ENCODE peak calls at places on chromosomes 4 and X, in four cellular contexts. One of them, this sample, is unnamed. For H3K4me1, the result is how much of the 10 kb centered on the place peaks cover.

GRCh38 chrX:125132274-125132673 is 187.4 kb upstream of the TEX13C start:
- DNase-seq in A549: peak
- DNase-seq in IMR-90: peak
- DNase-seq in astrocyte: no peak
- DNase-seq in this sample: peak

GRCh38 chr4:73396304-73396703 is 7.8 kb upstream of the ALB start:
- DNase-seq in astrocyte: no peak
- DNase-seq in A549: no peak
- DNase-seq in IMR-90: no peak
- DNase-seq in this sample: no peak

GRCh38 chr4:124427095-124427767 is 285.3 kb downstream of the ANKRD50 start:
- DNase-seq in astrocyte: no peak
- DNase-seq in A549: no peak
- DNase-seq in IMR-90: no peak
- DNase-seq in this sample: no peak

GRCh38 chr4:11418610-11419009 is 10.1 kb downstream of the HS3ST1 start:
- DNase-seq in A549: peak
- DNase-seq in astrocyte: no peak
- DNase-seq in IMR-90: peak
- DNase-seq in this sample: no peak

GRCh38 chr4:147794787-147795413 is 63.0 kb downstream of the ARHGAP10 start:
- DNase-seq in IMR-90: no peak
- DNase-seq in astrocyte: no peak
- DNase-seq in A549: no peak
- DNase-seq in this sample: no peak

GRCh38 chrX:40140706-40141499 is 43.1 kb upstream of the BCOR start:
- DNase-seq in astrocyte: peak
- DNase-seq in A549: no peak
- DNase-seq in IMR-90: peak
- DNase-seq in this sample: no peak

GRCh38 chrX:72308566-72309296 is 3.0 kb upstream of the CITED1 start:
- DNase-seq in astrocyte: peak
- DNase-seq in A549: peak
- DNase-seq in IMR-90: peak
- DNase-seq in this sample: peak

GRCh38 chrX:134604701-134605271 is 53.5 kb downstream of the PLAC1 start:
- DNase-seq in A549: peak
- DNase-seq in IMR-90: peak
- DNase-seq in astrocyte: no peak
- DNase-seq in this sample: peak

GRCh38 chrX:142076633-142077032 is 128.5 kb downstream of the MAGEC2 start:
- DNase-seq in astrocyte: no peak
- DNase-seq in A549: no peak
- DNase-seq in IMR-90: no peak
- DNase-seq in this sample: no peak

GRCh38 chrX:151981129-151981528 is 6.7 kb upstream of the GABRE start:
- DNase-seq in IMR-90: peak
- DNase-seq in astrocyte: peak
- DNase-seq in A549: peak
- DNase-seq in this sample: peak

GRCh38 chrX:120755066-120755846 is 120.4 kb downstream of the CT47B1 start:
- DNase-seq in astrocyte: no peak
- DNase-seq in A549: no peak
- DNase-seq in IMR-90: no peak
- DNase-seq in this sample: no peak

GRCh38 chrX:50762578-50762977 is 51.4 kb downstream of the SHROOM4 start:
- DNase-seq in A549: no peak
- DNase-seq in IMR-90: no peak
- DNase-seq in astrocyte: peak
- DNase-seq in this sample: peak

GRCh38 chr4:77268108-77268507 is 111.1 kb downstream of the CCNG2 start:
- DNase-seq in IMR-90: no peak
- DNase-seq in astrocyte: no peak
- DNase-seq in A549: no peak
- DNase-seq in this sample: no peak

GRCh38 chr4:128787509-128788311 is 21.8 kb upstream of the JADE1 start:
- DNase-seq in IMR-90: peak
- DNase-seq in A549: no peak
- DNase-seq in astrocyte: peak
- DNase-seq in this sample: no peak

DNA sequence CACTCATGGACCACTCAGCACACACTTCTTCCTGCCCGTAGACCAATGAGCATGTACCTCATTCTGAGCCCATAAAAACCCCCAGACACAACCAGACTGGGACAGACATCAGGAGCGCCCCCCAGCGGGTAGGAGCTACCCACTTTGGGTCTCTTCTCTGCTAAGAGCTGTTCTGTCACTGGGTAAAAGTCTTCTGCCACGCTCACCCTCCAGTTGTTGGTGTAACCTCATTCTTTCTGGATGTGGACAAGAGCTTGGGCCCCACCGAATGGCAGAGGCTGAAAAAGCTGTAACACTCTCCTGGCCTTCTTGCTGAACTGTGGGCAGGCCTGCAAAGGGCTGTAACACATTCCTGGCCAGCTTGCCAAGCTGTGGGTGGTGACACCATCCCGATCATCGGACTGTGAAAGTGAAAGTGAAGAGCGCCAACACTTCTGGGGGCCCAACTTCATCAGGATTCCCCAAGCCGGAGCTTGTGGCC is 137.6 kb downstream of the TECRL start:
- DNase-seq in A549: peak
- DNase-seq in astrocyte: peak
- DNase-seq in IMR-90: no peak
- DNase-seq in this sample: peak
- TF ChIP-seq CTCF in A549: peak
- TF ChIP-seq CTCF in astrocyte: no peak
- TF ChIP-seq CTCF in IMR-90: no peak
- TF ChIP-seq CTCF in this sample: no peak

DNA sequence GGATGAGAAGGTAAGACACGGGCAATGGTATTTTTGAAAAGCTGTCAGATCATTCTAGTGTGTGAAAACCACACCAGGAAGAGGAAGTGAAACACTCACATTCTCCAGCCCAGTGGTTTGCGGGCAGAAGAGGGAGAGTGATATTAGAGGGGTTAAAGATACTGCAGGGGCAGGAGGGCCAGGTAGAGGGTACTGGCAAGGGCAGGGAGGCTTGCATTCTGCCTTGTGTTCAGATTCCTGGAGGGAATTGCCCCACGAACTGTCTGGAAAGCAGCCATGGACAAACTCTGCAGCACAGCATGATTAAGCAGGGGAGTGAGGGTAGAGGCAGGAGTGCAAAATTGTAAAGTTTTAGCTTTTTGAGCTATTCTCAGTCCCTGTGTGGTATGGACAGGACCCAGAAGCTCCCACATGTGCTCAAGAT is 30.9 kb downstream of the NIPAL1 start:
- DNase-seq in astrocyte: no peak
- DNase-seq in IMR-90: no peak
- DNase-seq in A549: no peak
- DNase-seq in this sample: no peak
- H3K4me1 ChIP-seq in astrocyte: under half
- H3K4me1 ChIP-seq in IMR-90: under half
- H3K4me1 ChIP-seq in A549: under half
- H3K4me1 ChIP-seq in this sample: under half

DNA sequence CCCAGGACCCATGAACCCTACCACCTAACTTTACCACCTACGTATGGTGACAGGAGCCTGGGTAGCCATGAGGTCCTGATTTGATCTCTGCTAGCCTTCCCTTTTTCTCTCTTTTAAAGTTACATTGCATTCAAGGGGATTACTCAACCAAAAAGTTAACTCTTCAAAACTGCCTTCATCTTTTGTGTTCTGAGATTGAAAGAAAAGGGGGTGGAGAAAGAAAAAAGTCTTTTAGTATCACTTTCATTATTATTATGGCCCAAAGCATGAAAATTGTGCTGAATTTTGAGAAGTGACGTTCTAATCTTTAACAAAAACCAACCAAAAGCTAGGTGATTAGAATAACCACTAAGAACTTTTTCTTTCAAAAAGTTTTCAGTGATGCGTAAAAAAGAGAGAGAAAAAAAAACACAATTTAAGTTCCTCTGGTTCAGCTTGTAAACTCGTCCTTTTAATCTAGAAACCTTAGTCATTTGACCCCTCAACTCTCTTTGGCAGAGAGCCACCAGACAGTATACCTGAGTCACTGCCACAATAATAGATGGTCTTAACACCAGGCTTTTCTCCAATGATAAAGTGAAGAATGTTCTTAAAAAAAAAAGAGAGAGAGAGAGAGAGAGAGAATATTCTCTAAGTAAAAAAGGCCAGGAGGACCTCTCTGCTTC is 347.4 kb upstream of the FGF13 start:
- DNase-seq in A549: no peak
- DNase-seq in IMR-90: no peak
- DNase-seq in astrocyte: peak
- DNase-seq in this sample: peak
- H3K4me2 ChIP-seq in A549: no peak
- H3K4me2 ChIP-seq in IMR-90: no peak
- H3K4me2 ChIP-seq in astrocyte: peak
- H3K4me2 ChIP-seq in this sample: no peak

DNA sequence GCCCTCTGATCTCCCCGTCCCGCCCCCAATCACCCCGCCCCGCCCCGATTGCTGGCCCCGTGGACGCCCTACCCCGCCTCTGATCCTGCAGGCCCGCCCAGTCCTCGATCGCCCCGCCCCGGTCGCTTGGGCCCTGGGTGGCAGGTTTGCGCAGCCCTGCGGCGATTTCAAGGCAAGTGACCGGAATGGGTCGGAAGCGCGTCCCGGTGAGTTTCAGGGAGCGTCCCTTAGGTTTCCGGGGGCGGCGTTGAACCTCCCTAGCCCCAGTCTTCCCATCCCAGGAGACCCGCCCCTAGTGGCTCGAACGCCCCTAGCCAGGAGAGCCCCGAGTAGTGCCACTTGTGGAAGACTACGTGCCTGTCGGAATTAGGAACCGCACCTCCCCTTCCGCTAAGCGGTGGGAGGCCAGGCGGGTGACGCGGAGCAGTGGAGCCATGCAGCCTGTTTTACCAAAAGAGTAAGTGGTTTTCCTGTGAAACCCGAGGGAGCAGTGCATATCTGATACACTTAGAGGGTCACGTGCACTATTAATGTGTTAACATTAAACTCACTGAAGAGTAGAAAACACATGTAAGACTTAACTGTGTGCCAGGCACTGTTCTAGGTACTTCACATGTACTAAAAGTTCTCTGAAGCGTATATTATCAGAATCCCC is 350 bp upstream of the TEC start:
- DNase-seq in astrocyte: peak
- DNase-seq in A549: peak
- DNase-seq in IMR-90: peak
- DNase-seq in this sample: peak
- TF ChIP-seq CTCF in astrocyte: no peak
- TF ChIP-seq CTCF in A549: no peak
- TF ChIP-seq CTCF in IMR-90: no peak
- TF ChIP-seq CTCF in this sample: no peak

GRCh38 chr4:54229631-54230478 is 762 bp downstream of the PDGFRA start:
- DNase-seq in IMR-90: peak
- DNase-seq in A549: no peak
- DNase-seq in astrocyte: peak
- DNase-seq in this sample: no peak
- H3K4me1 ChIP-seq in IMR-90: under half
- H3K4me1 ChIP-seq in A549: under half
- H3K4me1 ChIP-seq in astrocyte: half or more
- H3K4me1 ChIP-seq in this sample: under half

DNA sequence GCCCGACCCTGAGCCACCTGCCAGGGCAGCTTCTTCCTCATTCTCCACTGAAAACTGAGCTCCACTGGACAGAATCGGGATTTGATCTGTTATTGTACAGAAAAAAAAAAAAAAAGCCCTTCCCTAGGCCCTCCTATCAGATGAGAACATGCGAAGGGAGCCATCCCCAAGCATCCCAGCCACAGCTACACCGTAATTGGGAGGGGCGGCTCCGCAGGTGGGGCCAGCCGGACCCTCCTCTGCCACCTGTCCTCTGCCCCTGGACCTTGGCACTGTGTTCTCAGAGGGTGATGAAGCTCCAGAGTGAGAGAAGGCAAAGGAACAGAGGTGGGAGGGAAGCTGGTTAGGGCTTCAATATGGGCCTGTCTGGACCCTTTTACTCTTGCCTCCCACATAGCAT is 240.0 kb upstream of the PSAPL1 start:
- DNase-seq in A549: no peak
- DNase-seq in astrocyte: no peak
- DNase-seq in IMR-90: no peak
- DNase-seq in this sample: no peak
- H3K4me2 ChIP-seq in A549: no peak
- H3K4me2 ChIP-seq in astrocyte: no peak
- H3K4me2 ChIP-seq in IMR-90: no peak
- H3K4me2 ChIP-seq in this sample: no peak

DNA sequence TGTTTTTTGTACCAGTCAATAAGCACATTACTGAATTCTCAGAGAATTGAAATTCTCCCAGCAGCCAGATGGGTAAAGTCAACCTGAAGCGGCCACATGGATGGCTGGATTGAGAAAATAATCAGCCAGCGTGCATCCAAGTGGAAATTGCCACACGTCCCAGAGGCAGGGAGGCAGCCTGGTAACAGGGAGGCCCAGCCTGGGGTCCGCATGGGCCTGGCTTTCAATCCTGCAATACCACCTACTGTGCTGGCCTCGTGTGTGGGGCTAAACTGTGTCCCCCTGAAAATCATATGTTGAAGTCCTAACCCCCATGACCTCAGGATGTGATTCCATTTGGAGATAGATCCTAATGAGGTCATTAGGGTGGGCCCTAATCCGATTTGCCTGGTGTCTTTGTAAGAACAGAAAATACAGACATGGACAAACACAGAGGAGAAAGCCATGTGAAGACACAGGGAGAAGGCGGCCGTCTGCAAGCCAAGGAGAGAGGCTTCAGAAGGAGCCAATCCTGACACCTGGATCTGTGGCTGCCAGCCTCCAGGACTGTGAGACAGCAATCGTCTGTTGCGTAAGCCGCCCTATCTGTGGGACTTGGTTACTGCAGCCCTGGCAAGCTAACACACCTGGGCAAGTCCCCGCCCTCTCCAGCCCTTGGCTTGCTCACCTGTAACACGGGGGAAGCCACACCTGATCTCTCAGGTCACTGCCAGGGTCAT is 90.3 kb downstream of the JAKMIP1 start:
- DNase-seq in IMR-90: no peak
- DNase-seq in astrocyte: no peak
- DNase-seq in A549: peak
- DNase-seq in this sample: peak
- TF ChIP-seq CTCF in IMR-90: no peak
- TF ChIP-seq CTCF in astrocyte: no peak
- TF ChIP-seq CTCF in A549: no peak
- TF ChIP-seq CTCF in this sample: peak

DNA sequence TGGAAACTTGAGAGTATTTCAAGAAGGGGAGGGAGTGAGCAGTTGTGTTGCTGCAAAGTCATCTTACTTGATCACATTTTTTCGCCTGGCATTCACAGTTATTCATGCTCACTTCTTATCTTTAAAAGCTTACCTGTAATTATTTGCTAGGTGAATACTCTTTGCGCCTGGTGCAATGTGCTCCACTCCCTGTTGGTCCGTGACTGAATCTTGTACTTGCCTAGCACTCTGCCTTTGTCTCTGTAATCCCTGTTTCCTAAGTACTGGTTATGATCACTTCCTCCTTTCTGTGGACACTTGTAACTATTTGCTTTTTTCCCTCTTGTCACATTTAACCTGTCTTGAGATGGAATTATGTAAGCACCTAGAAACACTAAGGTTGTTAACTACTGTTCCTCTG is 5.8 kb downstream of the BMP2K start:
- DNase-seq in IMR-90: no peak
- DNase-seq in astrocyte: no peak
- DNase-seq in A549: no peak
- DNase-seq in this sample: no peak
- H3K4me1 ChIP-seq in IMR-90: under half
- H3K4me1 ChIP-seq in astrocyte: under half
- H3K4me1 ChIP-seq in A549: under half
- H3K4me1 ChIP-seq in this sample: under half

GRCh38 chrX:110989869-110990268 is 106.1 kb upstream of the PAK3 start:
- DNase-seq in astrocyte: no peak
- DNase-seq in IMR-90: no peak
- DNase-seq in A549: no peak
- DNase-seq in this sample: no peak
- H3K4me2 ChIP-seq in astrocyte: no peak
- H3K4me2 ChIP-seq in IMR-90: no peak
- H3K4me2 ChIP-seq in A549: no peak
- H3K4me2 ChIP-seq in this sample: no peak

This sample was measured in mammary epithelial cell.